ENCODE peak calls at places on chromosomes 3 and 15, in nine cellular contexts. One of them, this sample, is unnamed.

GRCh38 chr3:89859738-89860137 is 752.3 kb downstream of the EPHA3 start:
- DNase-seq in sigmoid colon: no peak
- DNase-seq in A549: no peak
- DNase-seq in ovary: no peak
- DNase-seq in transverse colon: no peak
- DNase-seq in HepG2: no peak
- DNase-seq in suprapubic skin: no peak
- DNase-seq in K562: no peak
- DNase-seq in esophagus muscularis mucosa: no peak
- DNase-seq in this sample: no peak

GRCh38 chr15:40289140-40289775 is 6.4 kb upstream of the ANKRD63 start:
- DNase-seq in sigmoid colon: no peak
- DNase-seq in A549: no peak
- DNase-seq in ovary: no peak
- DNase-seq in transverse colon: peak
- DNase-seq in HepG2: no peak
- DNase-seq in suprapubic skin: no peak
- DNase-seq in K562: no peak
- DNase-seq in esophagus muscularis mucosa: no peak
- DNase-seq in this sample: no peak

GRCh38 chr15:60328852-60329443 is 68.8 kb downstream of the ANXA2 start:
- DNase-seq in sigmoid colon: no peak
- DNase-seq in A549: no peak
- DNase-seq in ovary: no peak
- DNase-seq in transverse colon: no peak
- DNase-seq in HepG2: no peak
- DNase-seq in suprapubic skin: no peak
- DNase-seq in K562: peak
- DNase-seq in esophagus muscularis mucosa: no peak
- DNase-seq in this sample: peak

GRCh38 chr3:66472313-66473134 is 28.3 kb downstream of the LRIG1 start:
- DNase-seq in sigmoid colon: no peak
- DNase-seq in A549: peak
- DNase-seq in ovary: no peak
- DNase-seq in transverse colon: peak
- DNase-seq in HepG2: no peak
- DNase-seq in suprapubic skin: no peak
- DNase-seq in K562: no peak
- DNase-seq in esophagus muscularis mucosa: no peak
- DNase-seq in this sample: no peak

GRCh38 chr3:4495294-4496110 is 2.4 kb downstream of the ITPR1 start:
- DNase-seq in sigmoid colon: no peak
- DNase-seq in A549: no peak
- DNase-seq in ovary: no peak
- DNase-seq in transverse colon: no peak
- DNase-seq in HepG2: no peak
- DNase-seq in suprapubic skin: no peak
- DNase-seq in K562: no peak
- DNase-seq in esophagus muscularis mucosa: no peak
- DNase-seq in this sample: no peak

GRCh38 chr15:57476533-57476975 is 100.2 kb downstream of the CGNL1 start:
- DNase-seq in sigmoid colon: no peak
- DNase-seq in A549: no peak
- DNase-seq in ovary: no peak
- DNase-seq in transverse colon: no peak
- DNase-seq in HepG2: peak
- DNase-seq in suprapubic skin: no peak
- DNase-seq in K562: no peak
- DNase-seq in esophagus muscularis mucosa: no peak
- DNase-seq in this sample: no peak

GRCh38 chr3:124037332-124037731 is 45.4 kb upstream of the ROPN1 start:
- DNase-seq in sigmoid colon: no peak
- DNase-seq in A549: no peak
- DNase-seq in ovary: no peak
- DNase-seq in transverse colon: no peak
- DNase-seq in HepG2: no peak
- DNase-seq in suprapubic skin: no peak
- DNase-seq in K562: no peak
- DNase-seq in esophagus muscularis mucosa: no peak
- DNase-seq in this sample: no peak

GRCh38 chr3:42117175-42118008 is 26.2 kb downstream of the TRAK1 start:
- DNase-seq in sigmoid colon: no peak
- DNase-seq in A549: peak
- DNase-seq in ovary: peak
- DNase-seq in transverse colon: peak
- DNase-seq in HepG2: no peak
- DNase-seq in suprapubic skin: peak
- DNase-seq in K562: no peak
- DNase-seq in esophagus muscularis mucosa: no peak
- DNase-seq in this sample: no peak

GRCh38 chr15:88623061-88623460 is 1.9 kb downstream of the AEN start:
- DNase-seq in sigmoid colon: peak
- DNase-seq in A549: peak
- DNase-seq in ovary: no peak
- DNase-seq in transverse colon: no peak
- DNase-seq in HepG2: peak
- DNase-seq in suprapubic skin: peak
- DNase-seq in K562: no peak
- DNase-seq in esophagus muscularis mucosa: no peak
- DNase-seq in this sample: no peak

GRCh38 chr3:133466531-133467386 is 66.9 kb downstream of the BFSP2 start:
- DNase-seq in sigmoid colon: no peak
- DNase-seq in A549: no peak
- DNase-seq in ovary: no peak
- DNase-seq in transverse colon: no peak
- DNase-seq in HepG2: no peak
- DNase-seq in suprapubic skin: no peak
- DNase-seq in K562: no peak
- DNase-seq in esophagus muscularis mucosa: no peak
- DNase-seq in this sample: no peak

GRCh38 chr3:69604735-69605435 is 134.4 kb upstream of the MITF start:
- DNase-seq in sigmoid colon: no peak
- DNase-seq in A549: no peak
- DNase-seq in ovary: no peak
- DNase-seq in transverse colon: no peak
- DNase-seq in HepG2: no peak
- DNase-seq in suprapubic skin: no peak
- DNase-seq in K562: no peak
- DNase-seq in esophagus muscularis mucosa: no peak
- DNase-seq in this sample: no peak

GRCh38 chr3:69605849-69606248 is 133.4 kb upstream of the MITF start:
- DNase-seq in sigmoid colon: no peak
- DNase-seq in A549: no peak
- DNase-seq in ovary: no peak
- DNase-seq in transverse colon: no peak
- DNase-seq in HepG2: no peak
- DNase-seq in suprapubic skin: no peak
- DNase-seq in K562: no peak
- DNase-seq in esophagus muscularis mucosa: no peak
- DNase-seq in this sample: no peak

GRCh38 chr3:69607466-69608035 is 131.7 kb upstream of the MITF start:
- DNase-seq in sigmoid colon: no peak
- DNase-seq in A549: no peak
- DNase-seq in ovary: no peak
- DNase-seq in transverse colon: no peak
- DNase-seq in HepG2: no peak
- DNase-seq in suprapubic skin: no peak
- DNase-seq in K562: no peak
- DNase-seq in esophagus muscularis mucosa: no peak
- DNase-seq in this sample: no peak

GRCh38 chr3:69602112-69602511 is 137.2 kb upstream of the MITF start:
- DNase-seq in sigmoid colon: no peak
- DNase-seq in A549: no peak
- DNase-seq in ovary: no peak
- DNase-seq in transverse colon: no peak
- DNase-seq in HepG2: no peak
- DNase-seq in suprapubic skin: no peak
- DNase-seq in K562: no peak
- DNase-seq in esophagus muscularis mucosa: no peak
- DNase-seq in this sample: no peak
- H3K4me3 ChIP-seq in sigmoid colon: no peak
- H3K4me3 ChIP-seq in A549: no peak
- H3K4me3 ChIP-seq in ovary: no peak
- H3K4me3 ChIP-seq in transverse colon: no peak
- H3K4me3 ChIP-seq in HepG2: no peak
- H3K4me3 ChIP-seq in suprapubic skin: no peak
- H3K4me3 ChIP-seq in K562: no peak
- H3K4me3 ChIP-seq in esophagus muscularis mucosa: no peak
- H3K4me3 ChIP-seq in this sample: no peak

DNA sequence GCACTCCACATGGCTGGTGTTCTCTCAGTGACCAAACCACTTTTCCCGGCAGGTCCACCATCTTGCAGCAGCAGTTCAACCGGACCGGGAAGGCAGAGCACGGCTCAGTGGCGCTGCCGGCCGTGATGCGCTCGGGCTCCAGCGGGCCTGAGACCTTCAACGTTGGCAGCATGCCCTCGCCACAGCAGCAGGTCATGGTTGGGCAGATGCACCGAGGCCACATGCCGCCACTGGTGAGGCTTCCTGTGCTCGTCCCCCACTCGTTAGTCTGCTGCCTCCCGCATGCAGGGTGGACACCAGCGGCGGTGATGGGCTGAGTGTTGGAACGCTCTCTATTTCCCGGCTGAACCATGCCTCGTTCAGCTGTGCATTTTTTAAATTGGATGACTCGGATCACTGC is 344.9 kb upstream of the TPM1 start:
- DNase-seq in sigmoid colon: no peak
- DNase-seq in A549: no peak
- DNase-seq in ovary: no peak
- DNase-seq in transverse colon: no peak
- DNase-seq in HepG2: no peak
- DNase-seq in suprapubic skin: no peak
- DNase-seq in K562: no peak
- DNase-seq in esophagus muscularis mucosa: no peak
- DNase-seq in this sample: no peak
- TF ChIP-seq POLR2A in sigmoid colon: no peak
- TF ChIP-seq POLR2A in A549: no peak
- TF ChIP-seq POLR2A in ovary: no peak
- TF ChIP-seq POLR2A in transverse colon: no peak
- TF ChIP-seq POLR2A in HepG2: no peak
- TF ChIP-seq POLR2A in suprapubic skin: no peak
- TF ChIP-seq POLR2A in K562: no peak
- TF ChIP-seq POLR2A in esophagus muscularis mucosa: no peak
- TF ChIP-seq POLR2A in this sample: no peak

DNA sequence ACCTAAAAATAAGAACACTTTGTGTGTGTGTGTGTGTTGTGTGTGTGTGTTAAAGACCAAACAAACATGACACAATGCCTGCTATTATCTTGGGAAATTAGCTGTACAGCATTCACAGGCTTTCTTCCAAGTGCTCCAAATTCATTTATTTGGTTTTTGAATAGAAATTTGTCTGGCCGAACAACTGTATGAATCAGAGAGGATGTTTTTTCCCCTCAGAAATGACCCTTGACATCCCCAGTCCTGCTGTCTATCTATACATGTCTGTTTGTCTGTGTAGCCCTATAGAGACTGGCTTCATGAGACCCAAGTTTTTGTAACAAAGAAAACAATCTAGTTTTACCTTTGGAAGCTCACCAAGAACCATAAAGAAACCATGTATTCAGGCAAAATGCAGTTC is 549.8 kb downstream of the NSUN3 start:
- DNase-seq in sigmoid colon: no peak
- DNase-seq in A549: no peak
- DNase-seq in ovary: no peak
- DNase-seq in transverse colon: no peak
- DNase-seq in HepG2: no peak
- DNase-seq in suprapubic skin: no peak
- DNase-seq in K562: no peak
- DNase-seq in esophagus muscularis mucosa: no peak
- DNase-seq in this sample: no peak
- TF ChIP-seq EP300 in sigmoid colon: no peak
- TF ChIP-seq EP300 in A549: no peak
- TF ChIP-seq EP300 in ovary: no peak
- TF ChIP-seq EP300 in transverse colon: no peak
- TF ChIP-seq EP300 in HepG2: no peak
- TF ChIP-seq EP300 in suprapubic skin: no peak
- TF ChIP-seq EP300 in K562: no peak
- TF ChIP-seq EP300 in esophagus muscularis mucosa: no peak
- TF ChIP-seq EP300 in this sample: no peak

GRCh38 chr15:62758126-62758951 is 284.2 kb upstream of the TPM1 start:
- DNase-seq in sigmoid colon: peak
- DNase-seq in A549: peak
- DNase-seq in ovary: no peak
- DNase-seq in transverse colon: peak
- DNase-seq in HepG2: peak
- DNase-seq in suprapubic skin: no peak
- DNase-seq in K562: no peak
- DNase-seq in esophagus muscularis mucosa: peak
- DNase-seq in this sample: peak
- H3K4me3 ChIP-seq in sigmoid colon: no peak
- H3K4me3 ChIP-seq in A549: no peak
- H3K4me3 ChIP-seq in ovary: no peak
- H3K4me3 ChIP-seq in transverse colon: no peak
- H3K4me3 ChIP-seq in HepG2: no peak
- H3K4me3 ChIP-seq in suprapubic skin: no peak
- H3K4me3 ChIP-seq in K562: no peak
- H3K4me3 ChIP-seq in esophagus muscularis mucosa: peak
- H3K4me3 ChIP-seq in this sample: no peak

GRCh38 chr3:194990454-194991337 is 280.3 kb downstream of the XXYLT1 start:
- DNase-seq in sigmoid colon: no peak
- DNase-seq in A549: no peak
- DNase-seq in ovary: no peak
- DNase-seq in transverse colon: no peak
- DNase-seq in HepG2: no peak
- DNase-seq in suprapubic skin: peak
- DNase-seq in K562: no peak
- DNase-seq in esophagus muscularis mucosa: no peak
- DNase-seq in this sample: no peak
- TF ChIP-seq POLR2A in sigmoid colon: no peak
- TF ChIP-seq POLR2A in A549: no peak
- TF ChIP-seq POLR2A in ovary: no peak
- TF ChIP-seq POLR2A in transverse colon: no peak
- TF ChIP-seq POLR2A in HepG2: no peak
- TF ChIP-seq POLR2A in suprapubic skin: no peak
- TF ChIP-seq POLR2A in K562: no peak
- TF ChIP-seq POLR2A in esophagus muscularis mucosa: no peak
- TF ChIP-seq POLR2A in this sample: no peak

This sample was measured in tibial nerve.